ENCODE peak calls at places on chromosome 15, in eight cellular contexts. V is SJSA1, J is esophagus muscularis mucosa, D is breast epithelium, L is sigmoid colon, I is IMR-90, Z is GM23248, U is tibial artery. W is an unnamed sample.

GRCh38 chr15:73927003-73927475 is 777 bp downstream of the LOXL1 start:
- DNase-seq in I (no peak), U (peak; percentile 48), J (no peak), Z (peak; percentile 66), D (peak; percentile 70), V (no peak), L (peak; percentile 83), W (peak; percentile 55)

GRCh38 chr15:74431645-74432044 is 2.1 kb downstream of the SEMA7A start:
- DNase-seq in L (no peak), D (no peak), U (no peak), I (no peak), Z (peak; percentile 44), V (no peak), J (no peak), W (no peak)

GRCh38 chr15:75597667-75598341 is 18.7 kb upstream of the PTPN9 start:
- DNase-seq in V (no peak), I (no peak), U (no peak), D (no peak), Z (peak; percentile 50), L (no peak), J (no peak), W (no peak)

GRCh38 chr15:77481670-77482069 is 61.0 kb downstream of the HMG20A start:
- DNase-seq in J (no peak), V (peak; percentile 32), D (no peak), U (no peak), I (no peak), L (no peak), Z (peak; percentile 69), W (no peak)

GRCh38 chr15:46386356-46386755 is 751.5 kb downstream of the SQOR start:
- DNase-seq in I (no peak), U (no peak), Z (no peak), D (no peak), L (no peak), V (no peak), J (no peak), W (no peak)

GRCh38 chr15:27353837-27354236 is 382.9 kb downstream of the GABRG3 start:
- DNase-seq in J (no peak), Z (peak; percentile 29), V (no peak), U (no peak), I (no peak), D (no peak), L (no peak), W (no peak)

GRCh38 chr15:39878401-39878775 is 41.7 kb downstream of the GPR176 start:
- DNase-seq in L (no peak), J (no peak), I (peak; percentile 56), D (no peak), U (no peak), Z (no peak), V (no peak), W (no peak)

GRCh38 chr15:43251185-43251862 is 15.4 kb downstream of the TGM5 start:
- DNase-seq in D (no peak), I (no peak), V (no peak), J (no peak), Z (no peak), L (no peak), U (no peak), W (no peak)

GRCh38 chr15:74197176-74197965 is 5.2 kb downstream of the STRA6 start:
- DNase-seq in I (no peak), D (no peak), U (no peak), L (no peak), J (no peak), V (no peak), Z (no peak), W (no peak)

GRCh38 chr15:69666921-69667811 is 214.5 kb downstream of the RPLP1 start:
- DNase-seq in J (no peak), U (no peak), V (no peak), I (no peak), D (no peak), Z (no peak), L (no peak), W (no peak)

GRCh38 chr15:44541282-44541958 is 4.5 kb downstream of the EIF3J start:
- DNase-seq in L (no peak), I (peak; percentile 90), V (peak; percentile 79), Z (peak; percentile 84), J (no peak), U (no peak), D (no peak), W (no peak)

GRCh38 chr15:94041731-94042130 is 189.6 kb upstream of the MCTP2 start:
- DNase-seq in I (no peak), Z (no peak), U (no peak), L (no peak), D (no peak), J (no peak), V (no peak), W (no peak)

GRCh38 chr15:88992912-88993376 is 79.8 kb upstream of the MFGE8 start:
- DNase-seq in I (no peak), L (no peak), Z (no peak), V (no peak), J (no peak), D (no peak), U (no peak), W (no peak)

GRCh38 chr15:88995449-88995848 is 82.3 kb upstream of the MFGE8 start:
- DNase-seq in Z (no peak), D (no peak), V (no peak), J (no peak), I (peak; percentile 46), U (no peak), L (no peak), W (peak; percentile 84)

GRCh38 chr15:88992216-88992615 is 79.0 kb upstream of the MFGE8 start:
- DNase-seq in U (no peak), D (no peak), J (no peak), I (peak; percentile 34), V (no peak), Z (peak; percentile 58), L (no peak), W (no peak)

GRCh38 chr15:88994286-88994685 is 81.1 kb upstream of the MFGE8 start:
- DNase-seq in I (no peak), V (no peak), U (no peak), Z (peak; percentile 58), J (no peak), D (no peak), L (no peak), W (no peak)

DNA sequence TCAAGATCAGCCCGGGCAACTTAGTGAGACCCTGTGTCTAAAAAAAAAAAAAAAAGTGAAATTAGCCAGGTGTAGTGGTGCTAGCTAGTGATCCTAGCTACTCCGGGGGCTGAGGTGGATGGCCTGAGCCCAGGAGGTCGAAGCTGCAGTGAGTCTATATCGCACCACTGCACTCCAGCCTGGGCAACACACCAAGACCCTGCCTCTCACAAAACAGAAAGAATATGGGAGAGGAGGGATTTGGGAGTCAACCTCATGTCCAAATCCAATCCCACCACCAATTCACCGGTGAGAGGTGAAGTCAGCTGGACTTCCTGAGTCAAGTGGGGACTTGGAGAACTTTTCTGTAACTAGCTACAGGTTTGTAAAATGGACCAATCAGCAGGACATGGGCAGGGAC is 80.5 kb upstream of the MFGE8 start:
- DNase-seq in V (no peak), I (no peak), U (no peak), Z (no peak), L (no peak), J (no peak), D (no peak), W (no peak)
- H3K4me1 ChIP-seq in V (peaks cover 37% of the 10 kb centered on the region), I (peaks cover 14% of the 10 kb centered on the region), U (no peaks in the 10 kb centered on the region), Z (peaks cover 29% of the 10 kb centered on the region), L (no peaks in the 10 kb centered on the region), J (no peaks in the 10 kb centered on the region), D (no peaks in the 10 kb centered on the region), W (peaks cover 68% of the 10 kb centered on the region)

GRCh38 chr15:47876986-47877385 is 159.7 kb downstream of the SEMA6D start:
- DNase-seq in V (no peak), L (no peak), I (no peak), Z (no peak), J (no peak), D (no peak), U (no peak), W (no peak)
- H3K9me3 ChIP-seq in V (no peaks in the 10 kb centered on the region), L (no peaks in the 10 kb centered on the region), I (no peaks in the 10 kb centered on the region), Z (no peaks in the 10 kb centered on the region), J (no peaks in the 10 kb centered on the region), D (no peaks in the 10 kb centered on the region), U (no peaks in the 10 kb centered on the region), W (no peaks in the 10 kb centered on the region)

DNA sequence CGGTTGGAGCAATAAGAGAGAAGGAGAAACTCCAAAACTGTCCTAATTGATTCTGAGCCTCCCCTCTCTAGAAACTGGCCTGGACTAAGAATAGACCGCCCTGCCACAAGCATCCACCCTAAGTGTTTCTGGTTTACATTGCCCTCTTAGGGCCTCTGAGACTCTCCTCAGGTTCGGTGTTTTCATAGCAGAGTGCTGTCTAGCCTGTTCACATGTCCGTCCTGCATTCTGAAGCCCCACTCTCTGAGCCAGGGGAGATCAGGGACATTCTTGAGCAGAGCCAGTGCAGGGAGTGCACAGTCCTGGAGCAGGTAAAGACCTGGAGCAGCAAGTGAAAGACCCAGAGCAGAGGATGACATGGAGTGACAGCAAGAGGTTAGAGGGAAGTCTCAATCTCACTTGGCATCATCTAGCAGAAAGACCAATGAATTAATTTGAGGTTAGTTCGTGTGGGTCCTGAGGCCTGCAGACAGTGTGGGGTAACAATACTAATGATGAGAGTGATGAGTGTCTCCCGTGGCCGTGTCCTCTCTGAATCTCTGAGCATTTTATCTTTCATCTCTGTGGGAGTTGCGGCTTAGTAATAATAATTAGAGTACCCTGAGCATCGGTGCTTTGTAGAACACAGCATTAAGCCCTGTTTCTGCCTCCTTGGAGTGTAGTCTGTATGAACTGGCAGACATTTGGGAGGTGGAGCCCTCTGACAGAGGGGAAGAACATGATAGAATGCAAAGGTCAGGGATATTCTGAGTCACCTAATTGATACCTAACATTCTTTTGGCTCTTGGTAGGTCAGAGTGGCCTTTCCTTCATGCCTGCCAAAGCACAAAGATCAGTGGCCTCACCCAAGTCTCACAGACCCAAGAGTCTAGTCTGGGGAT is 24.6 kb downstream of the MAPKBP1 start:
- DNase-seq in U (no peak), J (no peak), I (no peak), D (no peak), V (no peak), Z (peak; percentile 36), L (no peak), W (no peak)
- H3K4me1 ChIP-seq in U (peaks cover 7% of the 10 kb centered on the region), J (peaks cover 71% of the 10 kb centered on the region), I (peaks cover 16% of the 10 kb centered on the region), D (peaks cover 10% of the 10 kb centered on the region), V (peaks cover 29% of the 10 kb centered on the region), Z (peaks cover 50% of the 10 kb centered on the region), L (peaks cover 12% of the 10 kb centered on the region), W (peaks cover 20% of the 10 kb centered on the region)

GRCh38 chr15:66936864-66937245 is 128.5 kb upstream of the SMAD3 start:
- DNase-seq in I (no peak), U (no peak), Z (peak; percentile 20), V (no peak), D (no peak), J (no peak), L (peak; percentile 32), W (no peak)
- H3K9me3 ChIP-seq in I (peaks cover 2% of the 10 kb centered on the region), U (no peaks in the 10 kb centered on the region), Z (no peaks in the 10 kb centered on the region), V (no peaks in the 10 kb centered on the region), D (no peaks in the 10 kb centered on the region), J (no peaks in the 10 kb centered on the region), L (no peaks in the 10 kb centered on the region), W (peaks cover 14% of the 10 kb centered on the region)

DNA sequence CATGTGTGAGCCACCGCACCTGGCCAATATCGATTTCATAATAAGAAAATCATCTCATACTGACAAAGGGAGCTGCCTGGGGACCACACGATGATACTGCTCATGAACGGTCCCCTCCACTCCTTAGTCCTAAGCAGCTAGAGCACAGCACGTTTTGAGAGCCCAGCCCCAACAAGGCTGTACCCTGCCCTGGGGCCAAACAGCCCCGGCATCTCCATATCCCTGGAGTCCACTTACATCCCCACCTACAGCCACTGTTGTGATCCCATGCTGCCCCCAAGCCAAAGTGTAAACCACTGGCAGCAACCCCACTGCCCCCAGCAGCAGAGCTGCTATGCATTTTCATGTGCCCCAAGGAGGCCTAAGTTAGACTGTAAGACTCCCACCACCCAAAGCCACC is 52.8 kb downstream of the ADAM10 start:
- DNase-seq in D (no peak), U (no peak), I (no peak), V (no peak), Z (no peak), L (no peak), J (no peak), W (no peak)
- H3K4me1 ChIP-seq in D (no peaks in the 10 kb centered on the region), U (no peaks in the 10 kb centered on the region), I (no peaks in the 10 kb centered on the region), V (peaks cover 19% of the 10 kb centered on the region), Z (peaks cover 6% of the 10 kb centered on the region), L (peaks cover 10% of the 10 kb centered on the region), J (peaks cover 14% of the 10 kb centered on the region), W (no peaks in the 10 kb centered on the region)

GRCh38 chr15:20356444-20357138 is 185.0 kb downstream of the GOLGA6L6 start:
- DNase-seq in L (peak; percentile 69), V (peak; percentile 9), Z (peak; percentile 50), D (peak; percentile 62), J (peak; percentile 90), I (no peak), U (peak; percentile 30), W (peak; percentile 91)
- H3K9me3 ChIP-seq in L (no peaks in the 10 kb centered on the region), V (no peaks in the 10 kb centered on the region), Z (no peaks in the 10 kb centered on the region), D (peaks cover 7% of the 10 kb centered on the region), J (no peaks in the 10 kb centered on the region), I (peaks cover 66% of the 10 kb centered on the region), U (no peaks in the 10 kb centered on the region), W (no peaks in the 10 kb centered on the region)

W was measured in Caco-2.